ENCODE peak calls at places on chromosomes 3 and 15, in ten cellular contexts. One of them, this sample, is unnamed.

GRCh38 chr15:60797444-60798040 is 318.6 kb upstream of the ICE2 start:
- DNase-seq in kidney epithelial cell: no peak
- DNase-seq in IMR-90: no peak
- DNase-seq in kidney: no peak
- DNase-seq in neural progenitor cell: no peak
- DNase-seq in mammary epithelial cell: no peak
- DNase-seq in cardiac fibroblast: no peak
- DNase-seq in fibroblast of lung: peak
- DNase-seq in ovary: no peak
- DNase-seq in CD8-positive, alpha-beta T cell: no peak
- DNase-seq in this sample: no peak

GRCh38 chr3:119098620-119099222 is 47.2 kb upstream of the TEX55 start:
- DNase-seq in mammary epithelial cell: peak
- DNase-seq in cardiac fibroblast: peak
- DNase-seq in kidney: no peak
- DNase-seq in fibroblast of lung: peak
- DNase-seq in neural progenitor cell: peak
- DNase-seq in IMR-90: peak
- DNase-seq in kidney epithelial cell: no peak
- DNase-seq in CD8-positive, alpha-beta T cell: no peak
- DNase-seq in ovary: no peak
- DNase-seq in this sample: peak

GRCh38 chr15:50358805-50359204 is 3.8 kb upstream of the GABPB1 start:
- DNase-seq in cardiac fibroblast: peak
- DNase-seq in CD8-positive, alpha-beta T cell: no peak
- DNase-seq in kidney: no peak
- DNase-seq in kidney epithelial cell: no peak
- DNase-seq in mammary epithelial cell: peak
- DNase-seq in fibroblast of lung: peak
- DNase-seq in neural progenitor cell: peak
- DNase-seq in ovary: no peak
- DNase-seq in IMR-90: peak
- DNase-seq in this sample: no peak

GRCh38 chr3:173977747-173978146 is 580.2 kb downstream of the NLGN1 start:
- DNase-seq in fibroblast of lung: peak
- DNase-seq in mammary epithelial cell: peak
- DNase-seq in ovary: no peak
- DNase-seq in kidney epithelial cell: peak
- DNase-seq in neural progenitor cell: no peak
- DNase-seq in cardiac fibroblast: no peak
- DNase-seq in CD8-positive, alpha-beta T cell: no peak
- DNase-seq in kidney: no peak
- DNase-seq in IMR-90: peak
- DNase-seq in this sample: peak

GRCh38 chr3:193400304-193400703 is 21.8 kb upstream of the ATP13A5 start:
- DNase-seq in kidney epithelial cell: no peak
- DNase-seq in neural progenitor cell: no peak
- DNase-seq in CD8-positive, alpha-beta T cell: no peak
- DNase-seq in cardiac fibroblast: no peak
- DNase-seq in ovary: no peak
- DNase-seq in fibroblast of lung: peak
- DNase-seq in mammary epithelial cell: no peak
- DNase-seq in IMR-90: no peak
- DNase-seq in kidney: no peak
- DNase-seq in this sample: no peak

GRCh38 chr3:107870989-107871638 is 219.7 kb downstream of the CD47 start:
- DNase-seq in CD8-positive, alpha-beta T cell: no peak
- DNase-seq in cardiac fibroblast: no peak
- DNase-seq in IMR-90: peak
- DNase-seq in kidney epithelial cell: no peak
- DNase-seq in ovary: no peak
- DNase-seq in kidney: no peak
- DNase-seq in fibroblast of lung: no peak
- DNase-seq in mammary epithelial cell: no peak
- DNase-seq in neural progenitor cell: no peak
- DNase-seq in this sample: no peak

GRCh38 chr15:62624541-62625399 is 417.8 kb upstream of the TPM1 start:
- DNase-seq in IMR-90: peak
- DNase-seq in fibroblast of lung: peak
- DNase-seq in cardiac fibroblast: peak
- DNase-seq in kidney epithelial cell: peak
- DNase-seq in CD8-positive, alpha-beta T cell: no peak
- DNase-seq in kidney: no peak
- DNase-seq in mammary epithelial cell: peak
- DNase-seq in neural progenitor cell: peak
- DNase-seq in ovary: peak
- DNase-seq in this sample: peak

GRCh38 chr15:63422891-63423290 is 41.2 kb upstream of the CA12 start:
- DNase-seq in neural progenitor cell: no peak
- DNase-seq in IMR-90: no peak
- DNase-seq in ovary: no peak
- DNase-seq in CD8-positive, alpha-beta T cell: no peak
- DNase-seq in cardiac fibroblast: no peak
- DNase-seq in fibroblast of lung: no peak
- DNase-seq in mammary epithelial cell: no peak
- DNase-seq in kidney epithelial cell: no peak
- DNase-seq in kidney: no peak
- DNase-seq in this sample: no peak

GRCh38 chr3:152620395-152620794 is 214.5 kb upstream of the P2RY1 start:
- DNase-seq in ovary: no peak
- DNase-seq in cardiac fibroblast: no peak
- DNase-seq in CD8-positive, alpha-beta T cell: no peak
- DNase-seq in IMR-90: no peak
- DNase-seq in kidney: no peak
- DNase-seq in neural progenitor cell: no peak
- DNase-seq in kidney epithelial cell: no peak
- DNase-seq in mammary epithelial cell: no peak
- DNase-seq in fibroblast of lung: no peak
- DNase-seq in this sample: no peak

GRCh38 chr15:58546066-58546591 is 114.3 kb downstream of the LIPC start:
- DNase-seq in neural progenitor cell: no peak
- DNase-seq in IMR-90: no peak
- DNase-seq in cardiac fibroblast: peak
- DNase-seq in kidney epithelial cell: no peak
- DNase-seq in mammary epithelial cell: no peak
- DNase-seq in kidney: no peak
- DNase-seq in fibroblast of lung: peak
- DNase-seq in CD8-positive, alpha-beta T cell: no peak
- DNase-seq in ovary: no peak
- DNase-seq in this sample: no peak

GRCh38 chr15:92399271-92399670 is 5.6 kb downstream of the ST8SIA2 start:
- DNase-seq in neural progenitor cell: no peak
- DNase-seq in IMR-90: no peak
- DNase-seq in CD8-positive, alpha-beta T cell: no peak
- DNase-seq in ovary: no peak
- DNase-seq in fibroblast of lung: no peak
- DNase-seq in cardiac fibroblast: no peak
- DNase-seq in kidney epithelial cell: no peak
- DNase-seq in mammary epithelial cell: no peak
- DNase-seq in kidney: no peak
- DNase-seq in this sample: no peak

GRCh38 chr3:49120096-49120437 is 556 bp downstream of the USP19 start:
- DNase-seq in kidney epithelial cell: no peak
- DNase-seq in fibroblast of lung: peak
- DNase-seq in neural progenitor cell: no peak
- DNase-seq in CD8-positive, alpha-beta T cell: no peak
- DNase-seq in cardiac fibroblast: no peak
- DNase-seq in ovary: no peak
- DNase-seq in IMR-90: peak
- DNase-seq in kidney: no peak
- DNase-seq in mammary epithelial cell: no peak
- DNase-seq in this sample: no peak

GRCh38 chr3:120369000-120369399 is 19.8 kb upstream of the LRRC58 start:
- DNase-seq in ovary: no peak
- DNase-seq in kidney epithelial cell: peak
- DNase-seq in cardiac fibroblast: no peak
- DNase-seq in mammary epithelial cell: no peak
- DNase-seq in IMR-90: no peak
- DNase-seq in kidney: no peak
- DNase-seq in CD8-positive, alpha-beta T cell: no peak
- DNase-seq in neural progenitor cell: no peak
- DNase-seq in fibroblast of lung: no peak
- DNase-seq in this sample: no peak

GRCh38 chr3:100603449-100603848 is 6.0 kb upstream of the ADGRG7 start:
- DNase-seq in ovary: no peak
- DNase-seq in kidney: no peak
- DNase-seq in mammary epithelial cell: peak
- DNase-seq in neural progenitor cell: peak
- DNase-seq in fibroblast of lung: peak
- DNase-seq in kidney epithelial cell: no peak
- DNase-seq in IMR-90: peak
- DNase-seq in cardiac fibroblast: peak
- DNase-seq in CD8-positive, alpha-beta T cell: no peak
- DNase-seq in this sample: no peak

GRCh38 chr3:184583345-184584000 is 21.9 kb downstream of the EPHB3 start:
- DNase-seq in IMR-90: no peak
- DNase-seq in ovary: peak
- DNase-seq in fibroblast of lung: no peak
- DNase-seq in neural progenitor cell: peak
- DNase-seq in cardiac fibroblast: peak
- DNase-seq in kidney: no peak
- DNase-seq in kidney epithelial cell: no peak
- DNase-seq in CD8-positive, alpha-beta T cell: no peak
- DNase-seq in mammary epithelial cell: no peak
- DNase-seq in this sample: no peak
- H3K4me3 ChIP-seq in IMR-90: no peak
- H3K4me3 ChIP-seq in ovary: peak
- H3K4me3 ChIP-seq in fibroblast of lung: peak
- H3K4me3 ChIP-seq in neural progenitor cell: peak
- H3K4me3 ChIP-seq in cardiac fibroblast: peak
- H3K4me3 ChIP-seq in kidney: peak
- H3K4me3 ChIP-seq in kidney epithelial cell: peak
- H3K4me3 ChIP-seq in CD8-positive, alpha-beta T cell: peak
- H3K4me3 ChIP-seq in mammary epithelial cell: no peak
- H3K4me3 ChIP-seq in this sample: no peak

GRCh38 chr15:74788042-74788715 is 6.3 kb downstream of the CSK start:
- DNase-seq in IMR-90: no peak
- DNase-seq in fibroblast of lung: no peak
- DNase-seq in kidney epithelial cell: no peak
- DNase-seq in CD8-positive, alpha-beta T cell: no peak
- DNase-seq in cardiac fibroblast: no peak
- DNase-seq in kidney: no peak
- DNase-seq in neural progenitor cell: no peak
- DNase-seq in ovary: no peak
- DNase-seq in mammary epithelial cell: no peak
- DNase-seq in this sample: no peak

GRCh38 chr15:74789171-74789627 is 7.3 kb downstream of the CSK start:
- DNase-seq in mammary epithelial cell: no peak
- DNase-seq in ovary: no peak
- DNase-seq in kidney: no peak
- DNase-seq in CD8-positive, alpha-beta T cell: peak
- DNase-seq in kidney epithelial cell: no peak
- DNase-seq in neural progenitor cell: no peak
- DNase-seq in cardiac fibroblast: no peak
- DNase-seq in IMR-90: no peak
- DNase-seq in fibroblast of lung: no peak
- DNase-seq in this sample: no peak

GRCh38 chr15:74786659-74787165 is 4.8 kb downstream of the CSK start:
- DNase-seq in kidney: peak
- DNase-seq in neural progenitor cell: no peak
- DNase-seq in kidney epithelial cell: no peak
- DNase-seq in CD8-positive, alpha-beta T cell: peak
- DNase-seq in IMR-90: no peak
- DNase-seq in ovary: no peak
- DNase-seq in fibroblast of lung: no peak
- DNase-seq in mammary epithelial cell: no peak
- DNase-seq in cardiac fibroblast: no peak
- DNase-seq in this sample: no peak

GRCh38 chr15:74788716-74789151 is 6.9 kb downstream of the CSK start:
- DNase-seq in mammary epithelial cell: no peak
- DNase-seq in kidney: peak
- DNase-seq in fibroblast of lung: no peak
- DNase-seq in kidney epithelial cell: no peak
- DNase-seq in IMR-90: no peak
- DNase-seq in CD8-positive, alpha-beta T cell: peak
- DNase-seq in neural progenitor cell: peak
- DNase-seq in ovary: no peak
- DNase-seq in cardiac fibroblast: no peak
- DNase-seq in this sample: no peak

GRCh38 chr15:74787251-74788041 is 5.6 kb downstream of the CSK start:
- DNase-seq in kidney epithelial cell: no peak
- DNase-seq in ovary: no peak
- DNase-seq in kidney: peak
- DNase-seq in mammary epithelial cell: peak
- DNase-seq in fibroblast of lung: peak
- DNase-seq in CD8-positive, alpha-beta T cell: peak
- DNase-seq in cardiac fibroblast: peak
- DNase-seq in IMR-90: peak
- DNase-seq in neural progenitor cell: peak
- DNase-seq in this sample: no peak
- H3K4me3 ChIP-seq in kidney epithelial cell: no peak
- H3K4me3 ChIP-seq in ovary: no peak
- H3K4me3 ChIP-seq in kidney: no peak
- H3K4me3 ChIP-seq in mammary epithelial cell: no peak
- H3K4me3 ChIP-seq in fibroblast of lung: no peak
- H3K4me3 ChIP-seq in CD8-positive, alpha-beta T cell: peak
- H3K4me3 ChIP-seq in cardiac fibroblast: no peak
- H3K4me3 ChIP-seq in IMR-90: no peak
- H3K4me3 ChIP-seq in neural progenitor cell: no peak
- H3K4me3 ChIP-seq in this sample: no peak

DNA sequence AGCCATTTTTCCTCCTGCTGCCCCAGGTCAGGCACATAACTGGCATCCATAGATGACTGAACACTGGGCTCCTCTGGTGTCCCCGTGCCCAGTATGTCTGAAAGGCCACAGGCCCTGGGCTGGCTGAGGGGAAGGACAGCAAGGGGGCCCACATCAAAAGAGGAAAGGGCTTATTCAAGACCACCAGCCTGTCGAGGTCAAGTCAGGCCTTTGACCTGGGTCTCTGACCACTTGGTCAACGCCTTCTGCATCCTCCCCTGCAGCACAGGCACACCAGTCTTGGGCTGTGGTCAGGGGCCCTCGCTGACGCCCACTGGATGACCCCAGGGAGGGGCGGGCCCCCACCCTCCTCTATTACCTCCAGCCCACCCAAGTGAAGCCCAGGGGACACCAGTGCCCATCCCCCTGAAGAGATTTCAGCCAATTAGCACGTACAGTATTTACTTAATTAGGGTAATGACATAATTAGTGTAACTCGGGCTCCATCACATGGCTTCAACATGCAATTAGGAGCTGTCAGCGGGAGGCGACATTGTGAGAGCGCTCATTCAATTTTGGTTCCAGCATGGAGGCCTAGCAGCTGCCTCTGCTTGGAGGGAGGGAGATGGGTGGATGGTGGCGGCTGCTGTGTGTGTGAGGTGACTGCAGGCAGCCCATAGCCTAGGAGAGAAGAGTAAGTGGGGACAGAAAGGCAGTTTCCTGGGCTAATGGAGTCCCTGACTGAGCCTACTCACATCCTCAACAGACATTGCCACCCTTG is 13.5 kb upstream of the DNAH1 start:
- DNase-seq in cardiac fibroblast: no peak
- DNase-seq in kidney epithelial cell: no peak
- DNase-seq in fibroblast of lung: no peak
- DNase-seq in mammary epithelial cell: no peak
- DNase-seq in ovary: no peak
- DNase-seq in CD8-positive, alpha-beta T cell: no peak
- DNase-seq in IMR-90: no peak
- DNase-seq in kidney: no peak
- DNase-seq in neural progenitor cell: peak
- DNase-seq in this sample: no peak
- H3K4me3 ChIP-seq in cardiac fibroblast: no peak
- H3K4me3 ChIP-seq in kidney epithelial cell: no peak
- H3K4me3 ChIP-seq in fibroblast of lung: no peak
- H3K4me3 ChIP-seq in mammary epithelial cell: no peak
- H3K4me3 ChIP-seq in ovary: no peak
- H3K4me3 ChIP-seq in CD8-positive, alpha-beta T cell: no peak
- H3K4me3 ChIP-seq in IMR-90: no peak
- H3K4me3 ChIP-seq in kidney: no peak
- H3K4me3 ChIP-seq in neural progenitor cell: no peak
- H3K4me3 ChIP-seq in this sample: no peak

GRCh38 chr15:67812232-67812631 is 13.1 kb upstream of the SKOR1 start:
- DNase-seq in kidney epithelial cell: no peak
- DNase-seq in cardiac fibroblast: no peak
- DNase-seq in IMR-90: no peak
- DNase-seq in ovary: no peak
- DNase-seq in mammary epithelial cell: no peak
- DNase-seq in neural progenitor cell: no peak
- DNase-seq in fibroblast of lung: no peak
- DNase-seq in CD8-positive, alpha-beta T cell: no peak
- DNase-seq in kidney: no peak
- DNase-seq in this sample: no peak
- H3K4me3 ChIP-seq in kidney epithelial cell: no peak
- H3K4me3 ChIP-seq in cardiac fibroblast: no peak
- H3K4me3 ChIP-seq in IMR-90: no peak
- H3K4me3 ChIP-seq in ovary: no peak
- H3K4me3 ChIP-seq in mammary epithelial cell: no peak
- H3K4me3 ChIP-seq in neural progenitor cell: no peak
- H3K4me3 ChIP-seq in fibroblast of lung: no peak
- H3K4me3 ChIP-seq in CD8-positive, alpha-beta T cell: no peak
- H3K4me3 ChIP-seq in kidney: no peak
- H3K4me3 ChIP-seq in this sample: no peak

This sample was measured in BJ.